ENCODE peak calls at places on chromosomes 1 and 21, in seven cellular contexts. J, K, N, H, U, Y and B are unnamed samples.

GRCh38 chr1:22234631-22235030 is 91.7 kb upstream of the WNT4 start:
- DNase-seq in J (no peak), K (no peak), N (no peak), H (no peak), U (no peak), Y (no peak), B (no peak)

GRCh38 chr1:25765910-25766645 is 33.9 kb upstream of the SELENON start:
- DNase-seq in J (no peak), K (no peak), N (no peak), H (no peak), U (no peak), Y (no peak), B (no peak)

GRCh38 chr21:41876928-41877652 is 2.1 kb downstream of the PRDM15 start:
- DNase-seq in J (no peak), K (no peak), N (no peak), H (no peak), U (no peak), Y (no peak), B (no peak)

GRCh38 chr21:26125433-26126167 is 45.0 kb downstream of the APP start:
- DNase-seq in J (no peak), K (peak; percentile 50), N (no peak), H (no peak), U (no peak), Y (no peak), B (no peak)

GRCh38 chr21:42704861-42705260 is 51.4 kb downstream of the PDE9A start:
- DNase-seq in J (no peak), K (no peak), N (no peak), H (no peak), U (no peak), Y (no peak), B (no peak)

GRCh38 chr1:28417441-28418277 is 48.1 kb downstream of the PHACTR4 start:
- DNase-seq in J (no peak), K (peak; percentile 76), N (no peak), H (no peak), U (no peak), Y (no peak), B (peak; percentile 56)

GRCh38 chr1:47669081-47669585 is 231.3 kb downstream of the FOXD2 start:
- DNase-seq in J (no peak), K (no peak), N (no peak), H (no peak), U (no peak), Y (no peak), B (no peak)

GRCh38 chr1:152398812-152399698 is 15.0 kb downstream of the CRNN start:
- DNase-seq in J (no peak), K (peak; percentile 20), N (no peak), H (peak; percentile 27), U (no peak), Y (no peak), B (no peak)

GRCh38 chr1:55646181-55646580 is 431.0 kb upstream of the USP24 start:
- DNase-seq in J (no peak), K (no peak), N (no peak), H (no peak), U (no peak), Y (no peak), B (no peak)

GRCh38 chr1:16631248-16632043 is 18.1 kb upstream of the NBPF1 start:
- DNase-seq in J (no peak), K (no peak), N (no peak), H (peak; percentile 16), U (peak; percentile 21), Y (peak; percentile 40), B (no peak)

GRCh38 chr1:1433804-1434130 is 1.7 kb upstream of the VWA1 start:
- DNase-seq in J (no peak), K (peak; percentile 62), N (peak; percentile 45), H (no peak), U (no peak), Y (peak; percentile 66), B (no peak)

GRCh38 chr1:246961939-246962373 is 30.2 kb upstream of the AHCTF1 start:
- DNase-seq in J (no peak), K (peak; percentile 75), N (no peak), H (no peak), U (no peak), Y (no peak), B (no peak)

GRCh38 chr1:35777109-35777508 is 7.3 kb upstream of the CLSPN start:
- DNase-seq in J (no peak), K (no peak), N (no peak), H (no peak), U (no peak), Y (no peak), B (no peak)

DNA sequence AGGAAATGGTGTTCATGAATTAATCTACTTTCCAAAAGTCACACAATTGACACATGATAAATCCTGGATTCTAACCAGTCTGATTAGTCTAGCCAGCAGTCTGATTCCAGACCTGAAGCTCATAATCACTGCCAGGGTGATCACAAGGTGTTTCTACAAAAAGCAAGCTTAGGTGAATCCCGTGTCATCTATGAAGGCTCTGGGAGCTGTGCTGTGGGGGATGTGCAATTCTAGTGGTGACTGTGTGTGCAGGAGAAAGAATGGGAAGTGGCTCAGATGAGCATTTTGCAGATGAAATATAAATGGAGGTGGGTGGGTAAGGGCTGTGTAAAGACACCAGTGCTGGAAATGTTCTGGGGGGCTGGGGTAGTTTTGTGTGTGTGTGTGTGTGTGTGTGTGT is 1.8 kb upstream of the NPPB start:
- DNase-seq in J (no peak), K (no peak), N (no peak), H (no peak), U (no peak), Y (no peak), B (no peak)
- TF ChIP-seq CTCF in J (no peak), K (no peak), N (no peak), H (no peak), U (no peak), Y (no peak), B (no peak)

GRCh38 chr21:34076835-34077234 is 3.5 kb downstream of the MRPS6 start:
- DNase-seq in J (no peak), K (no peak), N (no peak), H (no peak), U (no peak), Y (no peak), B (no peak)

GRCh38 chr21:34074283-34075098 is 1.1 kb downstream of the MRPS6 start:
- DNase-seq in J (no peak), K (no peak), N (peak; percentile 74), H (no peak), U (no peak), Y (no peak), B (no peak)

GRCh38 chr21:34073749-34074282 is 438 bp downstream of the MRPS6 start:
- DNase-seq in J (no peak), K (no peak), N (peak; percentile 67), H (peak; percentile 36), U (no peak), Y (no peak), B (no peak)

GRCh38 chr21:34075099-34075425 is 1.7 kb downstream of the MRPS6 start:
- DNase-seq in J (no peak), K (no peak), N (no peak), H (no peak), U (no peak), Y (no peak), B (no peak)

GRCh38 chr21:34075760-34076159 is 2.4 kb downstream of the MRPS6 start:
- DNase-seq in J (no peak), K (peak; percentile 46), N (no peak), H (no peak), U (no peak), Y (no peak), B (no peak)
- H3K4me3 ChIP-seq in J (no peak overlapping the region), K (no peak overlapping the region), N (peak overlapping the region; percentile 96), H (no peak overlapping the region), U (peak overlapping the region; percentile 71), Y (no peak overlapping the region), B (peak overlapping the region; percentile 90)

GRCh38 chr1:116904791-116905320 is 4.9 kb upstream of the PTGFRN start:
- DNase-seq in J (no peak), K (no peak), N (no peak), H (no peak), U (no peak), Y (no peak), B (no peak)
- TF ChIP-seq CTCF in J (no peak), K (no peak), N (no peak), H (no peak), U (no peak), Y (no peak), B (no peak)

DNA sequence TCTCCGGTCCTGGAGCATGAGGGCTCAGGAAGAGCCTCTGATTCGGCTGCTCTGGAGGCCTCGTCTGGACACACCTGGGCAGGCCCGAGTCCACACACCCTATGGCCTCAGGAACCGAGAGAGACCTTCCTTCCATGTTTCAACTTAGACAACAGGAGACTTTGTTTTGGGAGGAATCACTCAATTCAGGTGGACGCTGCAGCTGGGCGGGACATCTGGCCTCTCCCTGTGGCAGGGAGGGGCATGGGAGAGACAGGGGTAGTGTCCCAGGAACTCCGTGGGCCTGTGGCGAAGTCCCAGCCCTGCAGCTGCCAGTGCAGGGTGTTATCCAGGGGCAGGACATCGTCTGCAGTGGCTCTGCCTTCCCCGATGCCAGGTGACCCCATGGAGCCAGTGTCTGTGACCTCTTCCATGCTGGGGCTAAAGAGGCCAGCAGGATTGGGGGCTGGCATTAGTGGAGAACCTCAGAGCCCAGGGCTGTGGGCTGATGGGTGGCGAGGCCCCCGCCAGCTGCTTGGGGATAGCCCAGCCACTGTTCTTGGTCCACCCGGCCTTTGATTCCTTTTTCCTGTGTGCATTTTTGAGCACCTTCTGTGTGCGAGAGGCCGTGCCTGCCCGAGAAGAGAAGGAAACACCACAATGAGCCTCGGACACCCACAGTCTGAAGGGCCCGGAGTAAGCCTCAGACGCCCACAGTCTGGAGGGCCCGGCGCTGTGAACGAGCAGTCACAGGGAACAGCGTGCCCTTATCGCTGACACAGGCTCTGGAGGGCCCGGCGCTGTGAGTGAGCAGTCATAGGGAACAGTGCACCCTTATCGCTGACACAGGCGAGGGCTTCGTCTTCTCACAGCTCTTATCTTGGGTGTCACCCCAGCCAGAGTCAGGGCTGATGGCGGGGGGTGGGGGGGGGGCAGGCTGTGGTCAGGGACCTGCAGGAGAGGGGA is 6.2 kb downstream of the COL18A1 start:
- DNase-seq in J (no peak), K (no peak), N (no peak), H (no peak), U (no peak), Y (no peak), B (no peak)
- H3K4me3 ChIP-seq in J (no peak overlapping the region), K (no peak overlapping the region), N (no peak overlapping the region), H (no peak overlapping the region), U (no peak overlapping the region), Y (no peak overlapping the region), B (no peak overlapping the region)

GRCh38 chr1:33181038-33181861 is 593 bp downstream of the TRIM62 start:
- DNase-seq in J (no peak), K (peak; percentile 68), N (peak; percentile 79), H (peak; percentile 54), U (no peak), Y (peak; percentile 60), B (no peak)
- TF ChIP-seq CTCF in J (no peak), K (no peak), N (no peak), H (no peak), U (no peak), Y (no peak), B (no peak)

DNA sequence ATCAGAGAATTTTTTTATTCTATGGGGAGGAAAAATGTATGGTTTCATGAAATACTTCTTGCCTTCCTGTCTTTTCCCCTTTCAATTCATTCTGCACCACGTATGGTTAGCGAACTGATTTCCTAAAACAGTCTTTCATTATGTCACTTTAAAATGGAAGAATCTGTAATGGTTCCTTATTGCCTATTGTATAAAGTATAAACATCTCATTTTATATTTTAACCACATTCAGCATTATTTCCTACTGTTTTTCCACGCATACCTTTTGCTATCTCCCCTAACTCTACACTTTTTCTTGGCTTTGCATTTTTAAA is 232.3 kb upstream of the B3GALT2 start:
- DNase-seq in J (no peak), K (no peak), N (no peak), H (no peak), U (no peak), Y (no peak), B (no peak)
- H3K4me3 ChIP-seq in J (no peak overlapping the region), K (no peak overlapping the region), N (no peak overlapping the region), H (no peak overlapping the region), U (peak overlapping the region; percentile 30), Y (no peak overlapping the region), B (no peak overlapping the region)